ENCODE peak calls at places on chromosomes 13 and 19, in six cellular contexts. M, Y, D, N, J and E are unnamed samples.

GRCh38 chr13:73656863-73657262 is 477.3 kb downstream of the KLF12 start:
- DNase-seq in M (peak), Y (peak), D (peak), N (no peak), J (no peak), E (no peak)

GRCh38 chr13:98384739-98385138 is 192.2 kb downstream of the STK24 start:
- DNase-seq in M (peak), Y (peak), D (peak), N (no peak), J (no peak), E (no peak)

GRCh38 chr13:51885651-51886050 is 23.9 kb downstream of the CCDC70 start:
- DNase-seq in M (no peak), Y (no peak), D (no peak), N (no peak), J (no peak), E (no peak)

GRCh38 chr13:19781526-19781925 is 1.2 kb downstream of the PSPC1 start:
- DNase-seq in M (no peak), Y (no peak), D (no peak), N (no peak), J (peak), E (no peak)

GRCh38 chr19:15666883-15667282 is 6.0 kb upstream of the CYP4F12 start:
- DNase-seq in M (no peak), Y (no peak), D (no peak), N (no peak), J (no peak), E (no peak)

GRCh38 chr19:50204811-50205675 is 1.6 kb downstream of the MYH14 start:
- DNase-seq in M (no peak), Y (no peak), D (no peak), N (no peak), J (peak), E (no peak)

GRCh38 chr13:28337196-28338045 is 157.5 kb downstream of the FLT1 start:
- DNase-seq in M (peak), Y (peak), D (peak), N (no peak), J (no peak), E (no peak)

GRCh38 chr13:46165485-46166220 is 16.3 kb downstream of the LCP1 start:
- DNase-seq in M (peak), Y (peak), D (no peak), N (no peak), J (no peak), E (no peak)

GRCh38 chr13:42485272-42485671 is 88.7 kb upstream of the TNFSF11 start:
- DNase-seq in M (no peak), Y (peak), D (no peak), N (no peak), J (no peak), E (no peak)

GRCh38 chr13:95620498-95621140 is 23.9 kb downstream of the DZIP1 start:
- DNase-seq in M (no peak), Y (no peak), D (no peak), N (no peak), J (no peak), E (no peak)

GRCh38 chr19:29538651-29539050 is 12.9 kb downstream of the VSTM2B start:
- DNase-seq in M (no peak), Y (no peak), D (no peak), N (no peak), J (no peak), E (peak)

GRCh38 chr19:55358943-55359908 is 3.8 kb downstream of the GARIN5B start:
- DNase-seq in M (no peak), Y (no peak), D (no peak), N (no peak), J (no peak), E (no peak)

GRCh38 chr13:32225494-32225931 is 89.7 kb downstream of the ZAR1L start:
- DNase-seq in M (peak), Y (peak), D (peak), N (no peak), J (no peak), E (no peak)

GRCh38 chr13:21022694-21023325 is 38.6 kb downstream of the LATS2 start:
- DNase-seq in M (no peak), Y (no peak), D (no peak), N (no peak), J (peak), E (no peak)

GRCh38 chr19:39542198-39542597 is 2.2 kb upstream of the EID2 start:
- DNase-seq in M (no peak), Y (no peak), D (no peak), N (no peak), J (no peak), E (no peak)

GRCh38 chr13:111537843-111538499 is 217.5 kb downstream of the TEX29 start:
- DNase-seq in M (no peak), Y (no peak), D (no peak), N (peak), J (no peak), E (no peak)

GRCh38 chr13:25329706-25330105 is 28.3 kb downstream of the NUP58 start:
- DNase-seq in M (peak), Y (peak), D (peak), N (no peak), J (no peak), E (no peak)

GRCh38 chr13:24110011-24110410 is 50.5 kb upstream of the SPATA13 start:
- DNase-seq in M (no peak), Y (no peak), D (no peak), N (no peak), J (no peak), E (no peak)

GRCh38 chr19:35903550-35904179 is 1.3 kb downstream of the HCST start:
- DNase-seq in M (peak), Y (peak), D (peak), N (peak), J (peak), E (peak)

GRCh38 chr13:39149896-39150295 is 111.6 kb downstream of the NHLRC3 start:
- DNase-seq in M (no peak), Y (no peak), D (no peak), N (no peak), J (no peak), E (no peak)